ENCODE peak calls at places on chromosomes 13 and 19, in four cellular contexts. F is K562, V is SK-N-SH, Q is HepG2. C is an unnamed sample.
A peak's percentile ranks its signal among the peaks of the same experiment; 100 is the strongest.

GRCh38 chr19:40596608-40597328 is 4.4 kb upstream of the LTBP4 start:
- DNase-seq in F (peak; percentile 94), V (peak; percentile 76), Q (peak; percentile 45), C (peak; percentile 67)

GRCh38 chr13:101416181-101417042 is at the start of gene NALCN:
- DNase-seq in F (no peak), V (peak; percentile 82), Q (no peak), C (no peak)

GRCh38 chr13:91025442-91025841 is 322.0 kb upstream of the MIR17HG start:
- DNase-seq in F (no peak), V (no peak), Q (no peak), C (no peak)

GRCh38 chr13:78569029-78569428 is 34.3 kb downstream of the POU4F1 start:
- DNase-seq in F (no peak), V (no peak), Q (no peak), C (no peak)

GRCh38 chr13:45003417-45003816 is 14.1 kb downstream of the GPALPP1 start:
- DNase-seq in F (no peak), V (no peak), Q (no peak), C (no peak)

GRCh38 chr13:29503041-29503837 is 92.2 kb downstream of the SLC7A1 start:
- DNase-seq in F (peak; percentile 15), V (peak; percentile 55), Q (no peak), C (no peak)

GRCh38 chr19:7292950-7293794 is 1.0 kb downstream of the INSR start:
- DNase-seq in F (no peak), V (peak; percentile 66), Q (peak; percentile 21), C (no peak)

GRCh38 chr19:42121666-42122069 is 10.6 kb downstream of the POU2F2 start:
- DNase-seq in F (no peak), V (no peak), Q (no peak), C (no peak)

GRCh38 chr19:8973501-8974091 is 36.6 kb downstream of the MUC16 start:
- DNase-seq in F (peak; percentile 33), V (no peak), Q (no peak), C (no peak)

GRCh38 chr19:15304140-15304705 is 28.1 kb downstream of the BRD4 start:
- DNase-seq in F (no peak), V (peak; percentile 62), Q (peak; percentile 58), C (no peak)

GRCh38 chr13:28474491-28475134 is 20.3 kb downstream of the FLT1 start:
- DNase-seq in F (no peak), V (no peak), Q (no peak), C (no peak)

GRCh38 chr19:45973564-45974338 is at the start of gene NOVA2:
- DNase-seq in F (peak; percentile 96), V (peak; percentile 100), Q (no peak), C (peak; percentile 69)

GRCh38 chr13:24012648-24013047 is 115.3 kb upstream of the C1QTNF9B start:
- DNase-seq in F (no peak), V (no peak), Q (no peak), C (no peak)

GRCh38 chr13:25375727-25376358 is 4.1 kb downstream of the ATP8A2 start:
- DNase-seq in F (peak; percentile 59), V (peak; percentile 76), Q (peak; percentile 42), C (peak; percentile 31)

GRCh38 chr13:27226991-27227390 is 24.4 kb upstream of the RPL21 start:
- DNase-seq in F (no peak), V (no peak), Q (no peak), C (no peak)

GRCh38 chr19:34972163-34972705 is 8.2 kb upstream of the ZNF792 start:
- DNase-seq in F (no peak), V (no peak), Q (no peak), C (no peak)

GRCh38 chr13:51879133-51879532 is 17.4 kb downstream of the CCDC70 start:
- DNase-seq in F (no peak), V (no peak), Q (no peak), C (no peak)

GRCh38 chr19:5666921-5667610 is 13.2 kb downstream of the MICOS13 start:
- DNase-seq in F (no peak), V (no peak), Q (no peak), C (no peak)

GRCh38 chr19:53057904-53058579 is 13.5 kb downstream of the ERVV-2 start:
- DNase-seq in F (no peak), V (peak; percentile 72), Q (no peak), C (no peak)

GRCh38 chr19:35509861-35510625 is 3.4 kb downstream of the DMKN start:
- DNase-seq in F (peak; percentile 87), V (peak; percentile 90), Q (peak; percentile 75), C (peak; percentile 82)

GRCh38 chr13:113792236-113792770 is 33.3 kb downstream of the TMEM255B start:
- DNase-seq in F (no peak), V (no peak), Q (no peak), C (no peak)

GRCh38 chr13:80259159-80259558 is 81.8 kb downstream of the SPRY2 start:
- DNase-seq in F (no peak), V (no peak), Q (no peak), C (no peak)

GRCh38 chr19:46426506-46427162 is 2.1 kb downstream of the PNMA8C start:
- DNase-seq in F (peak; percentile 78), V (peak; percentile 94), Q (peak; percentile 71), C (no peak)

GRCh38 chr13:57874530-57874929 is 243.0 kb downstream of the PCDH17 start:
- DNase-seq in F (no peak), V (no peak), Q (no peak), C (no peak)

GRCh38 chr13:37348916-37349653 is 243.6 kb upstream of the CSNK1A1L start:
- DNase-seq in F (no peak), V (no peak), Q (no peak), C (no peak)

GRCh38 chr13:34040863-34041262 is 222.9 kb downstream of the RFC3 start:
- DNase-seq in F (no peak), V (no peak), Q (no peak), C (no peak)

GRCh38 chr19:10517760-10518443 is 655 bp upstream of the S1PR5 start:
- DNase-seq in F (peak; percentile 62), V (peak; percentile 69), Q (no peak), C (no peak)

GRCh38 chr13:50403311-50403710 is 388.1 kb downstream of the KCNRG start:
- DNase-seq in F (no peak), V (no peak), Q (peak; percentile 78), C (no peak)

GRCh38 chr13:108113407-108113806 is 101.9 kb downstream of the LIG4 start:
- DNase-seq in F (no peak), V (no peak), Q (no peak), C (no peak)

GRCh38 chr19:36417752-36418286 is 625 bp downstream of the ZFP82 start:
- DNase-seq in F (peak; percentile 5), V (no peak), Q (no peak), C (no peak)

GRCh38 chr13:110014719-110015118 is 228.3 kb upstream of the IRS2 start:
- DNase-seq in F (no peak), V (no peak), Q (no peak), C (no peak)

GRCh38 chr13:110018009-110018408 is 231.6 kb upstream of the IRS2 start:
- DNase-seq in F (no peak), V (no peak), Q (no peak), C (no peak)

GRCh38 chr13:110012102-110012739 is 225.8 kb upstream of the IRS2 start:
- DNase-seq in F (no peak), V (no peak), Q (peak; percentile 3), C (peak; percentile 60)

GRCh38 chr13:110017379-110017778 is 231.0 kb upstream of the IRS2 start:
- DNase-seq in F (no peak), V (no peak), Q (no peak), C (peak; percentile 74)

DNA sequence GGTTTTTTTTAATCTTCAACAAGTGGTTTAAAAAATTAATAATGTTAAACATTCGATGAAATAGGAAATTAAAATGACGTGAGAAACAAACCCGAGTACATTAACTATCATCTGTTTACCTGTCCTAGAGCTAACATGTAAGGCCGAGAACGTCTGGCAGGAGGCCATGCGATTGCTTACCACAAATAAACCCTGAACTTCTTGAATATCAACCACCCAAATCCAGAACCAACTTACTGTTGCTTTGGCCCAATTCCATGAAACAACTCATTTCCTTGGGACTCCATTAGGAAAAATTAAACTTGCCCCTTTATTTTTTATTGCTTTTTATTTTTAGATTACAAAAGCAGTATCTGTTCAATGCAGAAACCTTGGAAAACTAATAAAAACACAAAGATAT is 228.9 kb upstream of the IRS2 start:
- DNase-seq in F (no peak), V (no peak), Q (no peak), C (no peak)
- TF ChIP-seq YY1 in F (no peak), V (no peak), Q (no peak), C (no peak)

GRCh38 chr13:22090114-22090513 is 419.2 kb downstream of the FGF9 start:
- DNase-seq in F (no peak), V (no peak), Q (no peak), C (no peak)
- H3K27ac ChIP-seq in F (no peak overlapping the region), V (no peak overlapping the region), Q (no peak overlapping the region), C (no peak overlapping the region)

GRCh38 chr19:18172331-18173053 is 1.1 kb upstream of the IFI30 start:
- DNase-seq in F (no peak), V (peak; percentile 20), Q (no peak), C (no peak)

GRCh38 chr19:18173054-18173571 is 500 bp upstream of the IFI30 start:
- DNase-seq in F (peak; percentile 24), V (no peak), Q (no peak), C (no peak)

GRCh38 chr19:18171605-18172327 is 1.8 kb upstream of the IFI30 start:
- DNase-seq in F (peak; percentile 67), V (peak; percentile 30), Q (no peak), C (no peak)

GRCh38 chr19:18168673-18169381 is 4.8 kb upstream of the IFI30 start:
- DNase-seq in F (no peak), V (peak; percentile 29), Q (no peak), C (no peak)

DNA sequence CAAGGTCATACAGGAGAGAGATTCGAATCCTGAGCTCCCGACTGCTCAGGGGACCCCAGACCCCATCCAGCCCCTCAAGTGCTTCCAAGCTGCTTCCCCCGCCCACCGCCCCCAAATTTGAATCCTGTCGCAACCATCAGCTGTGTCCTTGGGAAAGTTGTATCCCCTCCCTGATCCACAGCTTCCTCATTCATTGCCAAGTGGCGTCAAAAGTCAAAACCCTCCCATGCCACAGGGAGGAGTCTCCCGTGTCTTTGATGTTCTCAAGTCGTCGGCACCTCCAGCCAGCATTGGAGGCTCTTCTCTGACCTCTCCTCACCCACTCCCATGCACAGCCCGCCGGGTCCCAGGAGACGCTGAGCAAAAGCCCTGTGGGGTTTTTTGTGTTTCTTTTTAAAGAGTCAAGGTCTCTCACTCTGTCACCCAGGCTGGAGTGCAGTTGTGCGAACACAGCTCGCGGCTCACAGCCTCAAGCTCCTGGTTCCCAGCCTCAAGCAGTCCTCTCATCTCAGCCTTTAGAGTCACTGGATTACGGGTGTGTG is 2.8 kb upstream of the IFI30 start:
- DNase-seq in F (no peak), V (peak; percentile 19), Q (no peak), C (no peak)
- TF ChIP-seq ELF1 in F (no peak), V (no peak), Q (no peak), C (no peak)

DNA sequence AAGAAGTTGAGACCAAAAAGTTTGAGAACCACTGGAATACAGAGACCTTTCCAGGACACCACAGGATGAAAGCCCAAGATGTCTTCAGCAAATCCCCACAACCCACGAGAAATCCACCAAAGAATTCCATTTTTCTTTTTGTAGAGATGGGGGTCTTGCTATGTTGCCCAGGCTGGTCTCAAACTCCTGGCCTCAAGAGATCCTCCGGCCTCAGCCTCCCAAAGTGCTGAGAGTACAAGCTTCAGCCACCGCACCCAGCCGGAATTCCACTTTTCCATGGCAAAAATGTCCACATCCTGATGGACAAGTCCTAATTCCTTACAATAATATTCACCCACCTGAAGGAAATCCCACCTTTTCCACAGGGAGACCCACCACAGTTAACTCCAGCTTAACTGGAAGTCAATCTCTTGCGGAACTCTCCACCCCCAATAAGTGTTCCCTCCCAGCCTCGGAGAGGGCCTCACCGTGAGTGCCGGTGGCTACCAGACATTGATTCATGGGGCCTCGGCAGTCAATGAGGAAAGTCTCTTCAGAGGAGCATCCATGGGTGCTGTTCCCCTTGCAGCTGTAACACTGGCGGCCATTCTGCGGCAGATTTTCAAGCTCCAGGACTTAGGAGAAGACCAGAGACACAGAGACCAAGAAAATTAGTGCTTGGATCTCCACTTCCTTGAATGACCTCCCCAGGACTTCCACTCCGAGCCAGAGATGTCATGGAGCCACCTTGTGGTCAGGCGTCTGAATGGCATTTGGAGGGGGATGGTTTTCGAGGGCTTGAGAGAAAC is 12.3 kb upstream of the CADM4 start:
- DNase-seq in F (peak; percentile 81), V (peak; percentile 72), Q (peak; percentile 75), C (no peak)
- TF ChIP-seq YY1 in F (no peak), V (no peak), Q (no peak), C (no peak)